ENCODE peak calls at places on chromosomes 3 and 15, in seven cellular contexts. O is adrenal gland; Z is tibial nerve; M is CD4-positive, CD25-positive, alpha-beta regulatory T cell; L is body of pancreas; G is ascending aorta; P is BE2C. E is an unnamed sample. For H3K36me3 and H3K9me3, the result is how much of the 10 kb centered on the place peaks cover.

GRCh38 chr3:14488286-14489036 is 51.7 kb downstream of the GRIP2 start:
- DNase-seq in O (no peak), Z (no peak), L (no peak), M (no peak), P (no peak), G (no peak), E (no peak)

GRCh38 chr15:78225783-78226541 is 8.4 kb downstream of the ACSBG1 start:
- DNase-seq in M (no peak), O (no peak), G (no peak), P (no peak), Z (no peak), L (no peak), E (no peak)

GRCh38 chr3:52145736-52146110 is 8.5 kb downstream of the POC1A start:
- DNase-seq in L (no peak), M (no peak), P (no peak), G (no peak), O (no peak), Z (no peak), E (no peak)

GRCh38 chr15:38961886-38962285 is 397.3 kb upstream of the RASGRP1 start:
- DNase-seq in P (no peak), G (no peak), Z (no peak), M (no peak), L (no peak), O (no peak), E (no peak)

GRCh38 chr3:112109313-112109712 is 23.1 kb downstream of the C3orf52 start:
- DNase-seq in Z (no peak), L (no peak), O (no peak), P (no peak), M (no peak), G (no peak), E (no peak)

GRCh38 chr15:73318463-73319351 is 50.1 kb downstream of the HCN4 start:
- DNase-seq in G (no peak), O (no peak), Z (no peak), M (no peak), P (peak), L (no peak), E (no peak)

GRCh38 chr3:195236801-195237570 is 34.0 kb downstream of the XXYLT1 start:
- DNase-seq in M (no peak), Z (no peak), P (no peak), G (no peak), O (peak), L (no peak), E (no peak)

GRCh38 chr15:64334530-64334929 is 21.4 kb downstream of the CSNK1G1 start:
- DNase-seq in P (no peak), M (peak), Z (no peak), G (no peak), O (no peak), L (no peak), E (no peak)

GRCh38 chr3:51954713-51955112 is 468 bp upstream of the GPR62 start:
- DNase-seq in G (no peak), O (no peak), M (no peak), L (no peak), P (no peak), Z (no peak), E (no peak)

GRCh38 chr3:23219552-23219951 is 16.4 kb downstream of the UBE2E2 start:
- DNase-seq in L (no peak), Z (no peak), M (no peak), G (no peak), O (no peak), P (no peak), E (no peak)

GRCh38 chr3:102235679-102236078 is 199.1 kb upstream of the ZPLD1 start:
- DNase-seq in L (no peak), O (no peak), Z (no peak), P (no peak), M (no peak), G (no peak), E (no peak)

GRCh38 chr15:96070636-96071035 is 259.9 kb upstream of the NR2F2 start:
- DNase-seq in O (no peak), P (no peak), G (no peak), L (no peak), M (no peak), Z (no peak), E (no peak)

GRCh38 chr3:81684739-81685395 is 76.6 kb downstream of the GBE1 start:
- DNase-seq in G (no peak), Z (no peak), M (no peak), O (no peak), P (no peak), L (peak), E (no peak)

GRCh38 chr15:63323798-63324651 is 46.6 kb downstream of the APH1B start:
- DNase-seq in L (no peak), P (no peak), G (no peak), O (peak), Z (no peak), M (no peak), E (no peak)

GRCh38 chr3:59180006-59180405 is 130.2 kb upstream of the CFAP20DC start:
- DNase-seq in M (no peak), Z (no peak), O (no peak), G (no peak), P (no peak), L (no peak), E (no peak)

GRCh38 chr3:181176610-181177009 is 187.1 kb upstream of the DNAJC19 start:
- DNase-seq in P (peak), G (no peak), M (no peak), Z (peak), O (peak), L (peak), E (peak)

GRCh38 chr15:90916461-90916860 is 13.4 kb downstream of the MAN2A2 start:
- DNase-seq in O (no peak), M (no peak), P (no peak), L (no peak), G (no peak), Z (no peak), E (no peak)
- H3K36me3 ChIP-seq in O (under half), M (half or more), P (under half), L (under half), G (half or more), Z (under half), E (under half)

DNA sequence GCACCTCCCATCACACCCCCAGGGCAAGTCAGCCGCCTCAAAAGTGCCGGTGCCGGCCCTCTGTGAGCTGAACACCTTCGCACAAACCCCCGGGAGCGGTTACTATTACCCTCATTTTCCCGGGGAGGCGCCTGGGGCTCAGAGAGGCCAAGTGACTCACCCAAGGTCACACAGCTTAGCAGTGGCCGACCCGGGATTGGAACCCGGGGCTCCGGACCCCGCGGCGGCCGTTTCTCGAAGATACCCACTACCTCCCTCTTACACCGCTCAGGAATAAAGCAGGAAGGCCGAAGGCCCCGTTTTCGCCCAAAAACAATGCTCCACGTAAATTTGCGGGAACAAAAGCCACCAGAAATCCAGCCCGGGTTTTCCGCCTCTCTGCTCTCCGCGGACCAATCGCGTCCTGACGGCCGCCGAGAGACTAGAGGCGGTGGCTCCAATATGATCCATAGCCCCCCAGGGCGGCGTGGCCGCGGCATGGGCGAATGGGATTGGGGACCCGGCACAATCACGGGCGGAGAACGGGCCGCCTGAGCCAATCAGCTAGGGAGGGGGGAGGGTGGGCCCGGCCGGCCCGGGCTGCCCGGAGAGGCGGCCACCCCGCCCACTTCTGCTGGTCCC is 176.8 kb downstream of the OR4M2 start:
- DNase-seq in G (no peak), L (no peak), Z (no peak), O (no peak), P (no peak), M (no peak), E (no peak)
- H3K9me3 ChIP-seq in G (under half), L (under half), Z (under half), O (under half), P (under half), M (under half), E (under half)

GRCh38 chr3:156685752-156686151 is 11.4 kb downstream of the TIPARP start:
- DNase-seq in Z (no peak), L (no peak), M (no peak), P (no peak), G (no peak), O (no peak), E (no peak)
- H3K4me3 ChIP-seq in Z (no peak), L (no peak), M (peak), P (no peak), G (no peak), O (no peak), E (no peak)

DNA sequence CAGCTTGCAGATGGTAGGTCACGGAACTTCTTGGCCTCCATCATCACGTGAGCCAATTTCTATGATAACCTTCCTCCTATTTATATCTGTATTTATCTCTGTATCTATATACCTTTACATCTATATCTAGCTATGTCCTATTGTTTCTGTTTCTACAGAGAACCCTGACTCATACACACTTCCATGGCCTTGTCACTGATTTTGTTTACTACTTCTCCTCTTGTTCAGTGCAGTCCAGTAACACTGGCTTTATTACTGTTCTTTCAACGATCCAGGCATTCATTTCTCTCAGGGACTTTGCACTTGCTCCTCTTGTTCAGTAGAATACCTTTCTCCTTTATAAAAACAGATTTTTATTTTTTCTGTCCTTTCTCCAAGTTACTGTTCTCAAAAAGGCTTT is 937.0 kb upstream of the ALCAM start:
- DNase-seq in P (no peak), M (no peak), G (no peak), L (no peak), O (no peak), Z (no peak), E (no peak)
- H3K36me3 ChIP-seq in P (under half), M (under half), G (under half), L (under half), O (under half), Z (under half), E (under half)

GRCh38 chr3:197242784-197243432 is 55.5 kb downstream of the DLG1 start:
- DNase-seq in G (no peak), O (no peak), L (no peak), M (no peak), Z (no peak), P (no peak), E (no peak)
- H3K9me3 ChIP-seq in G (under half), O (under half), L (under half), M (under half), Z (under half), P (under half), E (under half)

GRCh38 chr3:130635978-130636377 is 110.7 kb downstream of the PIK3R4 start:
- DNase-seq in Z (no peak), O (no peak), L (no peak), M (no peak), P (no peak), G (no peak), E (no peak)
- H3K4me3 ChIP-seq in Z (no peak), O (no peak), L (no peak), M (no peak), P (no peak), G (no peak), E (no peak)

DNA sequence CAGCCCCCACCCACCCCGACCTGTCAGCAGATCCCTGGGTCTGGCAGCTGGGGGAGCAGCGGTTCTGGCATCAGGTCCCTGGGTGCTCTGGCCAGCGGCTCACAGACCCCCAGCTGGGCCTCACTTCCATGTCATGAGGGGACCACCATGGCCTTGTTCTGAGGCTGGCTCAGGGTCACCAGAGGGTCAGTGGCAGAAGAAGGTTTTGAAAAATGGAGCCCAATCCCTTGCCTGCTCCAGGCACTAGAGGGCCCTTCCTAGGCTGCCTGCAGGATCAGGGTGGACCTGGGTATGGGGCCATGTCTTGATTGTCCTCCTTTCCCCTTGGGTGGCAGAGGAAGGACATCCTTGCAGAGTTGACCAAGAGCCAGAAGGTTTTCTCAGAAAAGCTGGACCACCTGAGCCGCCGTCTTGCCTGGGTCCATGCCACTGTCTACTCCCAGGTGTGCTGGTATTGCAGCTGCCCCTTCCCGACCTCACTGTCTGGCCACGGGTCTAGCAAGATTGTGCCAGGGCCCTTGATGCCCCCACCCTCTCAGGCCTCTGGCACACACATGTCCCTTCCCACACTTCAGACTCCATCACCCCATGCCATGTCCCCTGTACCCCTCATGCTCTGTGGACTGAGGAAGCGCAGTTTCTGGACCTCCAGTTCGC is 12.9 kb downstream of the AMIGO3 start:
- DNase-seq in M (no peak), O (no peak), P (no peak), L (no peak), Z (no peak), G (no peak), E (no peak)
- H3K36me3 ChIP-seq in M (under half), O (under half), P (under half), L (under half), Z (under half), G (under half), E (under half)

GRCh38 chr3:147662705-147663104 is 253.5 kb downstream of the ZIC1 start:
- DNase-seq in P (no peak), L (no peak), Z (no peak), O (no peak), M (no peak), G (no peak), E (no peak)
- H3K9me3 ChIP-seq in P (under half), L (under half), Z (under half), O (under half), M (under half), G (under half), E (under half)

GRCh38 chr3:126488205-126488604 is 12.5 kb upstream of the ZXDC start:
- DNase-seq in M (no peak), L (no peak), P (no peak), Z (no peak), O (no peak), G (no peak), E (no peak)
- H3K4me3 ChIP-seq in M (no peak), L (no peak), P (no peak), Z (no peak), O (no peak), G (no peak), E (no peak)